ENCODE peak calls at places on chromosomes 1 and 21, in five cellular contexts. One of them, this sample, is unnamed.

GRCh38 chr1:116445534-116445933 is 72.5 kb downstream of the ATP1A1 start:
- DNase-seq in AG09309: no peak
- DNase-seq in iPS-NIHi11: no peak
- DNase-seq in colonic mucosa: no peak
- DNase-seq in non-pigmented ciliary epithelial cell: no peak
- DNase-seq in this sample: no peak

GRCh38 chr1:9128161-9128519 is 762 bp downstream of the GPR157 start:
- DNase-seq in colonic mucosa: peak
- DNase-seq in AG09309: no peak
- DNase-seq in iPS-NIHi11: no peak
- DNase-seq in non-pigmented ciliary epithelial cell: no peak
- DNase-seq in this sample: no peak

GRCh38 chr1:8876099-8876496 is 2.4 kb downstream of the ENO1 start:
- DNase-seq in iPS-NIHi11: no peak
- DNase-seq in AG09309: no peak
- DNase-seq in colonic mucosa: no peak
- DNase-seq in non-pigmented ciliary epithelial cell: no peak
- DNase-seq in this sample: no peak

GRCh38 chr1:56330400-56331026 is 248.8 kb downstream of the PLPP3 start:
- DNase-seq in non-pigmented ciliary epithelial cell: peak
- DNase-seq in AG09309: peak
- DNase-seq in iPS-NIHi11: no peak
- DNase-seq in colonic mucosa: no peak
- DNase-seq in this sample: peak

GRCh38 chr1:110594466-110595076 is 11.6 kb downstream of the KCNA2 start:
- DNase-seq in iPS-NIHi11: no peak
- DNase-seq in non-pigmented ciliary epithelial cell: no peak
- DNase-seq in colonic mucosa: peak
- DNase-seq in AG09309: no peak
- DNase-seq in this sample: no peak

GRCh38 chr1:175633801-175634200 is 109.6 kb downstream of the TNR start:
- DNase-seq in AG09309: no peak
- DNase-seq in colonic mucosa: no peak
- DNase-seq in iPS-NIHi11: no peak
- DNase-seq in non-pigmented ciliary epithelial cell: no peak
- DNase-seq in this sample: no peak

GRCh38 chr21:43812139-43812821 is 22.9 kb downstream of the RRP1 start:
- DNase-seq in iPS-NIHi11: no peak
- DNase-seq in AG09309: no peak
- DNase-seq in colonic mucosa: no peak
- DNase-seq in non-pigmented ciliary epithelial cell: no peak
- DNase-seq in this sample: no peak

GRCh38 chr21:44654576-44654950 is at the start of gene KRTAP12-4:
- DNase-seq in AG09309: no peak
- DNase-seq in colonic mucosa: no peak
- DNase-seq in non-pigmented ciliary epithelial cell: no peak
- DNase-seq in iPS-NIHi11: no peak
- DNase-seq in this sample: no peak

GRCh38 chr1:199684686-199685273 is 342.7 kb upstream of the NR5A2 start:
- DNase-seq in iPS-NIHi11: peak
- DNase-seq in non-pigmented ciliary epithelial cell: peak
- DNase-seq in colonic mucosa: peak
- DNase-seq in AG09309: peak
- DNase-seq in this sample: no peak

GRCh38 chr1:51325391-51325790 is 5.0 kb downstream of the TTC39A start:
- DNase-seq in AG09309: no peak
- DNase-seq in non-pigmented ciliary epithelial cell: no peak
- DNase-seq in colonic mucosa: no peak
- DNase-seq in iPS-NIHi11: no peak
- DNase-seq in this sample: no peak

GRCh38 chr21:41962425-41962966 is 8.7 kb upstream of the C2CD2 start:
- DNase-seq in iPS-NIHi11: no peak
- DNase-seq in non-pigmented ciliary epithelial cell: no peak
- DNase-seq in AG09309: no peak
- DNase-seq in colonic mucosa: no peak
- DNase-seq in this sample: no peak

GRCh38 chr21:37367301-37367757 is 756 bp downstream of the DYRK1A start:
- DNase-seq in non-pigmented ciliary epithelial cell: no peak
- DNase-seq in iPS-NIHi11: peak
- DNase-seq in colonic mucosa: no peak
- DNase-seq in AG09309: no peak
- DNase-seq in this sample: no peak

GRCh38 chr21:23452384-23453083 is 2154.7 kb downstream of the MRPL39 start:
- DNase-seq in non-pigmented ciliary epithelial cell: no peak
- DNase-seq in iPS-NIHi11: peak
- DNase-seq in colonic mucosa: no peak
- DNase-seq in AG09309: no peak
- DNase-seq in this sample: no peak

GRCh38 chr1:246284021-246284420 is 223.1 kb downstream of the SMYD3 start:
- DNase-seq in non-pigmented ciliary epithelial cell: no peak
- DNase-seq in colonic mucosa: no peak
- DNase-seq in iPS-NIHi11: no peak
- DNase-seq in AG09309: no peak
- DNase-seq in this sample: no peak

GRCh38 chr1:209807509-209807908 is 1.6 kb upstream of the IRF6 start:
- DNase-seq in iPS-NIHi11: no peak
- DNase-seq in non-pigmented ciliary epithelial cell: no peak
- DNase-seq in colonic mucosa: no peak
- DNase-seq in AG09309: no peak
- DNase-seq in this sample: no peak

GRCh38 chr1:115088871-115089442 is 346 bp downstream of the TSPAN2 start:
- DNase-seq in iPS-NIHi11: peak
- DNase-seq in non-pigmented ciliary epithelial cell: no peak
- DNase-seq in colonic mucosa: no peak
- DNase-seq in AG09309: no peak
- DNase-seq in this sample: no peak

GRCh38 chr1:37533317-37534093 is 18.9 kb upstream of the MEAF6 start:
- DNase-seq in colonic mucosa: no peak
- DNase-seq in non-pigmented ciliary epithelial cell: no peak
- DNase-seq in AG09309: no peak
- DNase-seq in iPS-NIHi11: no peak
- DNase-seq in this sample: no peak